ENCODE peak calls at places on chromosomes 13 and 19, in four cellular contexts. One of them, this sample, is unnamed.

GRCh38 chr19:18574691-18575291 is 3.1 kb downstream of the UBA52 start:
- DNase-seq in CD8-positive, alpha-beta memory T cell: no peak
- DNase-seq in mesendoderm: no peak
- DNase-seq in mammary epithelial cell: no peak
- DNase-seq in this sample: no peak

GRCh38 chr19:16801599-16801998 is 27.6 kb upstream of the SIN3B start:
- DNase-seq in CD8-positive, alpha-beta memory T cell: no peak
- DNase-seq in mesendoderm: no peak
- DNase-seq in mammary epithelial cell: peak; percentile 27
- DNase-seq in this sample: no peak

GRCh38 chr13:27405521-27406134 is 18.8 kb upstream of the GTF3A start:
- DNase-seq in mesendoderm: no peak
- DNase-seq in mammary epithelial cell: no peak
- DNase-seq in CD8-positive, alpha-beta memory T cell: no peak
- DNase-seq in this sample: no peak

GRCh38 chr13:59488436-59488835 is 675.3 kb downstream of the DIAPH3 start:
- DNase-seq in CD8-positive, alpha-beta memory T cell: no peak
- DNase-seq in mammary epithelial cell: no peak
- DNase-seq in mesendoderm: no peak
- DNase-seq in this sample: no peak

GRCh38 chr13:80030491-80030890 is 310.4 kb downstream of the SPRY2 start:
- DNase-seq in mammary epithelial cell: peak; percentile 65
- DNase-seq in CD8-positive, alpha-beta memory T cell: no peak
- DNase-seq in mesendoderm: peak; percentile 49
- DNase-seq in this sample: no peak

GRCh38 chr19:29568036-29568788 is 37.9 kb upstream of the POP4 start:
- DNase-seq in mesendoderm: no peak
- DNase-seq in CD8-positive, alpha-beta memory T cell: no peak
- DNase-seq in mammary epithelial cell: no peak
- DNase-seq in this sample: peak; percentile 59

GRCh38 chr13:99663908-99664307 is 162.6 kb downstream of the TM9SF2 start:
- DNase-seq in CD8-positive, alpha-beta memory T cell: no peak
- DNase-seq in mammary epithelial cell: no peak
- DNase-seq in mesendoderm: no peak
- DNase-seq in this sample: no peak

GRCh38 chr19:10353793-10354391 is 14.5 kb upstream of the ICAM3 start:
- DNase-seq in CD8-positive, alpha-beta memory T cell: no peak
- DNase-seq in mammary epithelial cell: no peak
- DNase-seq in mesendoderm: peak; percentile 97
- DNase-seq in this sample: peak; percentile 97

GRCh38 chr13:41222259-41222852 is 28.0 kb upstream of the KBTBD7 start:
- DNase-seq in mesendoderm: peak; percentile 75
- DNase-seq in mammary epithelial cell: peak; percentile 75
- DNase-seq in CD8-positive, alpha-beta memory T cell: peak; percentile 55
- DNase-seq in this sample: peak; percentile 57

GRCh38 chr19:10871711-10872550 is 578 bp downstream of the CARM1 start:
- DNase-seq in mesendoderm: no peak
- DNase-seq in CD8-positive, alpha-beta memory T cell: peak; percentile 54
- DNase-seq in mammary epithelial cell: peak; percentile 19
- DNase-seq in this sample: peak; percentile 82

GRCh38 chr19:32018014-32018413 is 327.4 kb upstream of the ZNF507 start:
- DNase-seq in mesendoderm: no peak
- DNase-seq in CD8-positive, alpha-beta memory T cell: no peak
- DNase-seq in mammary epithelial cell: peak; percentile 95
- DNase-seq in this sample: no peak

GRCh38 chr13:29883941-29884518 is 33.6 kb upstream of the UBL3 start:
- DNase-seq in CD8-positive, alpha-beta memory T cell: no peak
- DNase-seq in mammary epithelial cell: no peak
- DNase-seq in mesendoderm: peak; percentile 53
- DNase-seq in this sample: no peak

GRCh38 chr13:84358601-84359000 is 476.3 kb upstream of the SLITRK1 start:
- DNase-seq in mammary epithelial cell: no peak
- DNase-seq in CD8-positive, alpha-beta memory T cell: no peak
- DNase-seq in mesendoderm: no peak
- DNase-seq in this sample: no peak

GRCh38 chr13:101013245-101013644 is 338.6 kb upstream of the TMTC4 start:
- DNase-seq in mesendoderm: no peak
- DNase-seq in CD8-positive, alpha-beta memory T cell: no peak
- DNase-seq in mammary epithelial cell: peak; percentile 1
- DNase-seq in this sample: no peak

GRCh38 chr13:60758637-60759036 is 361.6 kb downstream of the TDRD3 start:
- DNase-seq in CD8-positive, alpha-beta memory T cell: no peak
- DNase-seq in mammary epithelial cell: peak; percentile 1
- DNase-seq in mesendoderm: no peak
- DNase-seq in this sample: no peak

GRCh38 chr19:556611-557382 is 12.9 kb downstream of the GZMM start:
- DNase-seq in CD8-positive, alpha-beta memory T cell: peak; percentile 43
- DNase-seq in mammary epithelial cell: no peak
- DNase-seq in mesendoderm: no peak
- DNase-seq in this sample: no peak

GRCh38 chr13:113639661-113640262 is 18.2 kb downstream of the ATP4B start:
- DNase-seq in mammary epithelial cell: no peak
- DNase-seq in mesendoderm: no peak
- DNase-seq in CD8-positive, alpha-beta memory T cell: peak; percentile 13
- DNase-seq in this sample: peak; percentile 22

GRCh38 chr13:99056381-99057014 is 78.6 kb upstream of the DOCK9 start:
- DNase-seq in mammary epithelial cell: peak; percentile 15
- DNase-seq in CD8-positive, alpha-beta memory T cell: no peak
- DNase-seq in mesendoderm: no peak
- DNase-seq in this sample: no peak

GRCh38 chr13:45105895-45106294 is 14.4 kb upstream of the GTF2F2 start:
- DNase-seq in mammary epithelial cell: no peak
- DNase-seq in CD8-positive, alpha-beta memory T cell: no peak
- DNase-seq in mesendoderm: no peak
- DNase-seq in this sample: no peak

GRCh38 chr13:60944016-60944415 is 471.6 kb downstream of the PCDH20 start:
- DNase-seq in mesendoderm: no peak
- DNase-seq in CD8-positive, alpha-beta memory T cell: no peak
- DNase-seq in mammary epithelial cell: no peak
- DNase-seq in this sample: no peak

GRCh38 chr13:35768551-35768950 is 292.1 kb upstream of the MAB21L1 start:
- DNase-seq in CD8-positive, alpha-beta memory T cell: no peak
- DNase-seq in mammary epithelial cell: no peak
- DNase-seq in mesendoderm: no peak
- DNase-seq in this sample: no peak

GRCh38 chr19:7975037-7975436 is 30.4 kb downstream of the ELAVL1 start:
- DNase-seq in CD8-positive, alpha-beta memory T cell: no peak
- DNase-seq in mesendoderm: no peak
- DNase-seq in mammary epithelial cell: no peak
- DNase-seq in this sample: no peak

GRCh38 chr13:30877335-30877734 is 28.7 kb upstream of the MEDAG start:
- DNase-seq in mesendoderm: no peak
- DNase-seq in mammary epithelial cell: no peak
- DNase-seq in CD8-positive, alpha-beta memory T cell: no peak
- DNase-seq in this sample: no peak

GRCh38 chr13:87999791-88000190 is 328.6 kb downstream of the SLITRK5 start:
- DNase-seq in mammary epithelial cell: no peak
- DNase-seq in CD8-positive, alpha-beta memory T cell: no peak
- DNase-seq in mesendoderm: peak; percentile 41
- DNase-seq in this sample: no peak

GRCh38 chr19:36100476-36100875 is 10.5 kb upstream of the OVOL3 start:
- DNase-seq in mesendoderm: no peak
- DNase-seq in CD8-positive, alpha-beta memory T cell: no peak
- DNase-seq in mammary epithelial cell: no peak
- DNase-seq in this sample: no peak

GRCh38 chr13:72313546-72313945 is 413.9 kb downstream of the MZT1 start:
- DNase-seq in mammary epithelial cell: no peak
- DNase-seq in mesendoderm: no peak
- DNase-seq in CD8-positive, alpha-beta memory T cell: no peak
- DNase-seq in this sample: no peak

GRCh38 chr13:42355118-42355840 is 83.3 kb downstream of the AKAP11 start:
- DNase-seq in CD8-positive, alpha-beta memory T cell: peak; percentile 71
- DNase-seq in mammary epithelial cell: no peak
- DNase-seq in mesendoderm: peak; percentile 11
- DNase-seq in this sample: no peak

GRCh38 chr19:55443045-55443823 is at the start of gene SHISA7:
- DNase-seq in CD8-positive, alpha-beta memory T cell: no peak
- DNase-seq in mammary epithelial cell: no peak
- DNase-seq in mesendoderm: no peak
- DNase-seq in this sample: peak; percentile 82

GRCh38 chr13:99383946-99384345 is 76.7 kb upstream of the GPR183 start:
- DNase-seq in mesendoderm: no peak
- DNase-seq in CD8-positive, alpha-beta memory T cell: no peak
- DNase-seq in mammary epithelial cell: no peak
- DNase-seq in this sample: no peak

GRCh38 chr19:33301011-33301899 is 1.1 kb downstream of the CEBPA start:
- DNase-seq in mesendoderm: no peak
- DNase-seq in mammary epithelial cell: no peak
- DNase-seq in CD8-positive, alpha-beta memory T cell: no peak
- DNase-seq in this sample: peak; percentile 81

GRCh38 chr19:29415507-29415906 is 110.3 kb upstream of the VSTM2B start:
- DNase-seq in mesendoderm: peak; percentile 65
- DNase-seq in mammary epithelial cell: no peak
- DNase-seq in CD8-positive, alpha-beta memory T cell: no peak
- DNase-seq in this sample: peak; percentile 83

GRCh38 chr13:99585609-99586008 is 84.3 kb downstream of the TM9SF2 start:
- DNase-seq in CD8-positive, alpha-beta memory T cell: no peak
- DNase-seq in mesendoderm: no peak
- DNase-seq in mammary epithelial cell: no peak
- DNase-seq in this sample: no peak

GRCh38 chr19:2270572-2271515 is 11.1 kb downstream of the PEAK3 start:
- DNase-seq in mammary epithelial cell: peak; percentile 78
- DNase-seq in CD8-positive, alpha-beta memory T cell: peak; percentile 84
- DNase-seq in mesendoderm: peak; percentile 65
- DNase-seq in this sample: peak; percentile 91

GRCh38 chr13:48492123-48493075 is 40.5 kb downstream of the RCBTB2 start:
- DNase-seq in mesendoderm: no peak
- DNase-seq in CD8-positive, alpha-beta memory T cell: peak; percentile 85
- DNase-seq in mammary epithelial cell: peak; percentile 57
- DNase-seq in this sample: no peak

GRCh38 chr13:93450761-93451160 is 224.2 kb downstream of the GPC6 start:
- DNase-seq in CD8-positive, alpha-beta memory T cell: no peak
- DNase-seq in mammary epithelial cell: no peak
- DNase-seq in mesendoderm: no peak
- DNase-seq in this sample: no peak

GRCh38 chr13:93455881-93456280 is 229.3 kb downstream of the GPC6 start:
- DNase-seq in mesendoderm: no peak
- DNase-seq in CD8-positive, alpha-beta memory T cell: no peak
- DNase-seq in mammary epithelial cell: no peak
- DNase-seq in this sample: no peak

GRCh38 chr13:93446256-93446655 is 219.6 kb downstream of the GPC6 start:
- DNase-seq in mammary epithelial cell: no peak
- DNase-seq in mesendoderm: no peak
- DNase-seq in CD8-positive, alpha-beta memory T cell: no peak
- DNase-seq in this sample: no peak

DNA sequence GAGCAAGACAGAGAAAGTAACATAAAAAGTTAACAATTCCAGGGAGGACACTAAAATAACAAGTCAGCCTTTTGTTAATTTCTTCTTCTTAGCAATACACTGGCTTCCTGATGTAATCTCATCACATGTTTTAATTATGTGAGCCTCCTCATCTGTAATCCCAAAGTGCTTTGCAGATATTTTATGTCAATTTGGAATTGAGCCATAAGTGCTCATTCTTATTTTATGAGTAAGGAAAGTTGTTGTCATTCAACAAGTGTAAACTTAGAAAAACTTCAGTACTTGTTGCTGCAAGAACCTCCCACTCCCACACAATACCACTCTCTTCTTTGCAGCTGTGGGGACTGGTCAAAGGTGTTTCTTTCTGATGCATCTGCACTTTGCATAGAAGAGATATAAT is 223.6 kb downstream of the GPC6 start:
- DNase-seq in CD8-positive, alpha-beta memory T cell: no peak
- DNase-seq in mammary epithelial cell: peak; percentile 58
- DNase-seq in mesendoderm: no peak
- DNase-seq in this sample: no peak
- H3K4me3 ChIP-seq in CD8-positive, alpha-beta memory T cell: no peak overlapping the region
- H3K4me3 ChIP-seq in mammary epithelial cell: no peak overlapping the region
- H3K4me3 ChIP-seq in mesendoderm: no peak overlapping the region
- H3K4me3 ChIP-seq in this sample: no peak overlapping the region

DNA sequence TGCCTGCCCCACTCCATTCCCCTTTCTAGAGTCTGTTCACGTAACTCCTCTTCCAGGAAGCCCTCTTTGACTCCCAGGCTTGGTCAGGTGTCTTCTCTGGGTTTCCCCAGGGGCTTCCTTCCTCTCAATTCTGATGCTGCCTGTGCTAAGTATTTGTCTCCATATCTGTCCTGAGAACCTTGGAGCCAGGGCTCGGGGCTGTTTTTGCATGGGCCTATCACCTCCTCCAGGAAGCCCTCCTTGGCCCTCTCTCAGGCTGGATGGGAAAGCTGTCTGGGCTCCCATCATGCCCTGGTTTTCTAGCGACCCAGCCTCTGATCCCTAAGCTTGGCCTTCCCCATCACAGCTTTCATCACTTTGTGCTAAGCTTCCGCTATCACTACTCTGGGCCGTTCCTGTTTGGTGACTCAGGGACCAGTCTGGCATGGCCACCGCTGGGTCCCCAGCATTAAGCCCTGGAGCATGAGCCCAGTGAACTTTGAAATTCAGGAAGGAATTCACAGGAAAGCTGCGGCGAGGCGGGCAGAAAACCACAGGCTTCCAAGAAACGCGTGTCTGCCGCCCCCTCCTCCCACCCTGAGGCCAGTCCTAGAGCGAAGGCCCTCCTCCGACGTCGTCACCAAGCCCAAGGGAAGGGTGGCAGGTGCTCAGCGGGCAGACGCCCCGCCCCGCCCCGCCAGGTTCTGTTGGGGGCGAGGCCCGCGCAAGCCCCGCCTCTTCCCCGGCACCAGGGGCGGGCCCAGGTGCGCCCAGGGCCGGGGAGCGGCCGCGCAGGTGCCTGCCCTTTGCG is 482 bp upstream of the SPINT2 start:
- DNase-seq in mammary epithelial cell: peak; percentile 95
- DNase-seq in mesendoderm: peak; percentile 96
- DNase-seq in CD8-positive, alpha-beta memory T cell: peak; percentile 82
- DNase-seq in this sample: peak; percentile 100
- H3K4me3 ChIP-seq in mammary epithelial cell: peak overlapping the region; percentile 83
- H3K4me3 ChIP-seq in mesendoderm: no peak overlapping the region
- H3K4me3 ChIP-seq in CD8-positive, alpha-beta memory T cell: peak overlapping the region; percentile 55
- H3K4me3 ChIP-seq in this sample: peak overlapping the region; percentile 86

GRCh38 chr19:49534632-49535385 is 7.0 kb downstream of the RCN3 start:
- DNase-seq in mammary epithelial cell: no peak
- DNase-seq in mesendoderm: no peak
- DNase-seq in CD8-positive, alpha-beta memory T cell: no peak
- DNase-seq in this sample: peak; percentile 64
- H3K4me3 ChIP-seq in mammary epithelial cell: no peak overlapping the region
- H3K4me3 ChIP-seq in mesendoderm: no peak overlapping the region
- H3K4me3 ChIP-seq in CD8-positive, alpha-beta memory T cell: peak overlapping the region; percentile 64
- H3K4me3 ChIP-seq in this sample: no peak overlapping the region

DNA sequence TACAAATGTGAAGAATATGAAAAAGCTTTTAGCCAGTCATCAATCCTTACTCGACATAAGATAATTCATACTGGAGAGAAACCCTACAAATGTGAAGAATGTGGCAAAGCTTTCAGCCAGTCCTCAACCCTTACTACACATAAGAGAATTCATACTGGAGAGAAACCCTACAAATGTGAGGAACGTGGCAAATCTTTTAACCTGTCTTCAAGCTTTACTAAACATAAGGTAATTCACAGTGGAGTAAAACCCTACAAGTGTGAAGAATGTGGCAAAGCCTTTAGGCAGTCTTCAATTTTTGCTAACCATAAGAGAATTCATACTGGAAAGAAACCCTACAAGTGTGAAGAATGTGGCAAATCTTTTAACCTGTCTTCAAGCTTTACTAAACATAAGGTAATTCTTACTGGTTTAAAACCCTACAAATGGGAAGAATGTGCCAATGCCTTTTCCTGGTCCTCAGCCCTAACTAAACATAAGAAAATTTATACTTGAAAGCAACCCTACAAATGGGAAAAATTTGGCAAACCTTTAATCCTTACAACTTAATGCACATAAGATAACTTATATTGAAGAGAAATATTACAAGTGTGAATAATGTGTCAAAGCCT is 74.1 kb upstream of the ZNF681 start:
- DNase-seq in mammary epithelial cell: no peak
- DNase-seq in mesendoderm: no peak
- DNase-seq in CD8-positive, alpha-beta memory T cell: no peak
- DNase-seq in this sample: no peak
- H3K4me3 ChIP-seq in mammary epithelial cell: no peak overlapping the region
- H3K4me3 ChIP-seq in mesendoderm: no peak overlapping the region
- H3K4me3 ChIP-seq in CD8-positive, alpha-beta memory T cell: no peak overlapping the region
- H3K4me3 ChIP-seq in this sample: no peak overlapping the region